ENCODE peak calls at places on chromosomes 3 and 15, in eight cellular contexts. T is GM12878, I is stomach, K is prostate gland, E is sigmoid colon, W is HCT116, V is GM12892, U is SK-N-SH. X is an unnamed sample.

GRCh38 chr15:76169013-76169412 is 109.2 kb downstream of the TMEM266 start:
- DNase-seq in I (no peak), K (no peak), T (no peak), V (no peak), E (no peak), U (no peak), W (no peak), X (no peak)

GRCh38 chr15:40115670-40116093 is 7.0 kb upstream of the BMF start:
- DNase-seq in T (peak; percentile 83), W (no peak), I (peak; percentile 71), E (no peak), V (peak; percentile 66), K (no peak), U (no peak), X (peak; percentile 74)

GRCh38 chr15:38660726-38661125 is 96.1 kb upstream of the RASGRP1 start:
- DNase-seq in V (no peak), E (no peak), K (no peak), U (no peak), W (no peak), I (no peak), T (no peak), X (no peak)

GRCh38 chr3:98326945-98327344 is 26.7 kb upstream of the OR5K4 start:
- DNase-seq in K (no peak), W (no peak), T (peak; percentile 35), I (no peak), U (no peak), E (no peak), V (no peak), X (no peak)

GRCh38 chr3:73512095-73512494 is 112.6 kb downstream of the PDZRN3 start:
- DNase-seq in T (no peak), E (no peak), W (no peak), I (no peak), K (no peak), V (no peak), U (no peak), X (no peak)

GRCh38 chr3:6781103-6781502 is 79.8 kb upstream of the GRM7 start:
- DNase-seq in T (no peak), I (no peak), W (no peak), U (no peak), E (no peak), K (no peak), V (no peak), X (no peak)

GRCh38 chr15:48565560-48566482 is 79.7 kb downstream of the FBN1 start:
- DNase-seq in U (no peak), I (no peak), T (no peak), W (no peak), E (no peak), K (no peak), V (no peak), X (no peak)

GRCh38 chr15:90154861-90155626 is 46.1 kb upstream of the SEMA4B start:
- DNase-seq in I (no peak), K (peak; percentile 83), W (no peak), V (no peak), E (peak; percentile 78), U (peak; percentile 37), T (no peak), X (no peak)

GRCh38 chr3:150733373-150733935 is 29.5 kb downstream of the SIAH2 start:
- DNase-seq in T (no peak), W (no peak), K (no peak), U (no peak), I (no peak), E (no peak), V (no peak), X (no peak)

GRCh38 chr15:71198846-71199245 is 83.6 kb downstream of the THSD4 start:
- DNase-seq in U (no peak), V (no peak), W (no peak), K (no peak), E (no peak), I (no peak), T (no peak), X (no peak)

GRCh38 chr15:100198442-100198841 is 143.3 kb downstream of the ADAMTS17 start:
- DNase-seq in W (no peak), I (no peak), U (peak; percentile 81), K (no peak), V (no peak), E (no peak), T (no peak), X (no peak)

GRCh38 chr3:107644631-107645030 is 121.9 kb downstream of the BBX start:
- DNase-seq in E (no peak), W (no peak), T (no peak), U (no peak), V (no peak), K (no peak), I (no peak), X (no peak)

GRCh38 chr3:11603628-11604027 is 40.1 kb downstream of the VGLL4 start:
- DNase-seq in K (no peak), I (no peak), E (peak; percentile 82), U (no peak), T (no peak), W (no peak), V (no peak), X (no peak)

GRCh38 chr15:34241376-34242350 is 16.8 kb downstream of the EMC4 start:
- DNase-seq in K (no peak), E (no peak), T (no peak), V (peak; percentile 9), U (peak; percentile 60), I (no peak), W (no peak), X (no peak)

GRCh38 chr15:85831415-85832113 is 36.8 kb upstream of the KLHL25 start:
- DNase-seq in U (peak; percentile 84), W (peak; percentile 37), E (peak; percentile 80), V (no peak), K (peak; percentile 39), I (peak; percentile 70), T (no peak), X (peak; percentile 60)

GRCh38 chr15:95292790-95293450 is 1037.6 kb upstream of the NR2F2 start:
- DNase-seq in E (no peak), I (peak; percentile 72), V (no peak), W (no peak), T (no peak), K (peak; percentile 38), U (no peak), X (no peak)

GRCh38 chr15:74821790-74822158 is 4.7 kb upstream of the CPLX3 start:
- DNase-seq in T (no peak), I (no peak), K (no peak), E (no peak), W (no peak), U (no peak), V (no peak), X (no peak)

GRCh38 chr3:72018339-72018984 is 233.5 kb upstream of the PROK2 start:
- DNase-seq in I (no peak), V (no peak), W (no peak), E (no peak), U (no peak), T (no peak), K (no peak), X (no peak)

GRCh38 chr15:71780349-71780976 is 29.9 kb upstream of the NR2E3 start:
- DNase-seq in U (peak; percentile 77), K (no peak), W (no peak), I (no peak), T (peak; percentile 49), E (no peak), V (peak; percentile 46), X (no peak)

GRCh38 chr15:63492541-63493077 is 11.8 kb upstream of the USP3 start:
- DNase-seq in U (no peak), K (no peak), T (no peak), V (no peak), W (no peak), E (no peak), I (no peak), X (no peak)

GRCh38 chr15:81612631-81613030 is 238.6 kb upstream of the TMC3 start:
- DNase-seq in V (no peak), E (no peak), I (no peak), K (no peak), W (no peak), T (no peak), U (no peak), X (no peak)

GRCh38 chr3:37646865-37647264 is 214.8 kb upstream of the CTDSPL start:
- DNase-seq in I (no peak), U (no peak), T (no peak), V (no peak), E (no peak), W (no peak), K (no peak), X (no peak)

GRCh38 chr3:3726549-3726948 is 72.7 kb upstream of the LRRN1 start:
- DNase-seq in W (no peak), U (no peak), E (no peak), T (no peak), K (no peak), I (no peak), V (no peak), X (no peak)
- TF ChIP-seq POLR2AphosphoS5 in W (no peak), U (no peak), E (no peak), T (no peak), K (no peak), I (no peak), V (no peak), X (no peak)

DNA sequence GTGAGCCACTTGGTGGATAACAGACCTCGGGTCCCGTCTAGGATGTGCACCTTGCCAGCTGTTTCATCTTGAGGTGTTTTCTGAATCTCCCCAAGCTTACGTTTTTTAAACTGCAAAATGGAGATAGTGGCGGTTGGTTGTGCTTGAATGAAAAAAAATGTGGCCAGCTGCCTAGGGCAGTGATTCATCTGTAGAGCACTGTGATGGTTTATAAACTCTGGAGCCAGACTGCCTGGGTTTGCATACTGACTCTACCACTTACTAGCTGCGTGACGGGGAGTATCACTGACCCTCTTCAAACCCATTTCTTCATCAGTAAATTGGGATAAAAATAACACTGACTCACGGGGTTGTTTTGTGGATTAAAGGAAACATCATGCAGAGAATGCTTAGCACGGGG is 159.1 kb downstream of the CHL1 start:
- DNase-seq in K (peak; percentile 27), I (no peak), T (no peak), U (no peak), V (no peak), W (no peak), E (peak; percentile 69), X (no peak)
- TF ChIP-seq POLR2AphosphoS5 in K (peak; percentile 30), I (no peak), T (no peak), U (no peak), V (no peak), W (no peak), E (no peak), X (no peak)

DNA sequence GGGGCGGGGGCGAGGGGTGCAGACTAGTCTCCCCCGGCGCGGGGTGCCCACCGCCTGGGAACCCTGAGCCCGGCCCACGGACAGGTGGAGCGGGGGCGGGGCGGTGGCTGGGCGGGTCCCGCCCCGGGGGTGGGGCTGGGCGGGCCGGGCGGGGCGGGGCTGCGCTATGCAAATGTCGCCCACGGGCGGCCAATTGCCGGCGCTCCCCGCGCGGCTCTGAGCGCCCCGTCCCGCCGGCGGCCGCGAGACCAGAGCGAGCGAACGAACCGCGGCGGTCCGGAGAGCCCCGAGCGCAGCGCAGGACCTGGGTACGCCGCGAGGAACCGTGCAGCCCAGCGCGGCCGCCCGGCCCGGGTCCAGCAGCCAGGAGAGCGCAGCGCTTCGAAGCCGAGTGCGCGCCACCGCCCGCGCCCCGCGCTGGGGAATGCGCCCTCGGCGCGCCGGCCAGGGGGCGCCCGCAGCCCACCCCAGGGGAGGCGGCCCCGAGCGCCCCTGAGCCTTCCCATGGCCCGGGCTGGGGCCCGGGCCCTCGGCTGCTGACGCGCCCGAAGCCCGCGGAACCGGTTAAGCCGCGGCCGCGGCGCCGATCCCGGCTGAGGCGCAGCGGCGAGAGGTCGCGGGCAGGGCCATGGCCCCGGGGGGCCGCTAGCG is at the start of gene SEMA3F:
- DNase-seq in K (peak; percentile 72), W (no peak), T (no peak), I (peak; percentile 83), V (peak; percentile 96), U (peak; percentile 96), E (peak; percentile 74), X (peak; percentile 75)
- TF ChIP-seq POLR2AphosphoS5 in K (peak; percentile 60), W (peak; percentile 76), T (no peak), I (peak; percentile 94), V (no peak), U (peak; percentile 29), E (no peak), X (no peak)

GRCh38 chr3:111737712-111738097 is 121.4 kb upstream of the PHLDB2 start:
- DNase-seq in I (peak; percentile 76), T (no peak), K (peak; percentile 88), V (no peak), E (peak; percentile 86), U (no peak), W (no peak), X (peak; percentile 77)
- TF ChIP-seq POLR2AphosphoS5 in I (peak; percentile 68), T (no peak), K (peak; percentile 90), V (no peak), E (peak; percentile 39), U (peak; percentile 72), W (no peak), X (no peak)

X was measured in breast epithelium.